ENCODE peak calls at places on chromosomes 3 and 15, in five cellular contexts. X, A, Y, R and L are unnamed samples.

GRCh38 chr3:108073712-108074431 is 17.0 kb downstream of the CD47 start:
- DNase-seq in Y (no peak), R (no peak), X (no peak), A (no peak), L (no peak)

GRCh38 chr3:54600441-54601204 is 327.2 kb downstream of the LRTM1 start:
- DNase-seq in Y (peak; percentile 40), R (no peak), A (no peak), X (no peak), L (no peak)

GRCh38 chr3:159884661-159885402 is 103.8 kb upstream of the IL12A start:
- DNase-seq in R (no peak), Y (peak; percentile 46), X (no peak), A (no peak), L (no peak)

GRCh38 chr3:71307884-71308697 is 275.4 kb downstream of the FOXP1 start:
- DNase-seq in R (no peak), A (no peak), Y (no peak), X (no peak), L (no peak)

GRCh38 chr15:59725172-59725486 is 36.0 kb upstream of the BNIP2 start:
- DNase-seq in Y (no peak), X (no peak), A (no peak), R (no peak), L (no peak)

GRCh38 chr15:26314577-26314976 is 451.4 kb upstream of the ATP10A start:
- DNase-seq in R (no peak), Y (no peak), X (no peak), A (no peak), L (no peak)

GRCh38 chr15:82995076-82995475 is 9.1 kb downstream of the RAMAC start:
- DNase-seq in A (no peak), Y (no peak), R (no peak), X (no peak), L (no peak)

GRCh38 chr3:50573566-50574279 is 4.4 kb downstream of the HEMK1 start:
- DNase-seq in A (no peak), X (no peak), R (no peak), Y (no peak), L (no peak)

GRCh38 chr3:146218880-146219866 is 31.7 kb downstream of the PLSCR4 start:
- DNase-seq in X (no peak), R (peak; percentile 24), A (peak; percentile 31), Y (peak; percentile 32), L (no peak)

GRCh38 chr15:79970921-79971434 is at the start of gene BCL2A1:
- DNase-seq in X (no peak), A (no peak), R (peak; percentile 94), Y (no peak), L (peak; percentile 43)

GRCh38 chr3:127762077-127762786 is 60.1 kb downstream of the MGLL start:
- DNase-seq in A (peak; percentile 65), X (no peak), Y (no peak), R (peak; percentile 45), L (no peak)

GRCh38 chr15:60363903-60364302 is 33.9 kb downstream of the ANXA2 start:
- DNase-seq in R (no peak), Y (no peak), A (no peak), X (no peak), L (no peak)

GRCh38 chr3:136694321-136694720 is 57.9 kb downstream of the STAG1 start:
- DNase-seq in Y (no peak), A (no peak), X (no peak), R (no peak), L (no peak)

GRCh38 chr3:69542265-69543079 is 156.6 kb upstream of the FRMD4B start:
- DNase-seq in A (no peak), R (peak; percentile 2), Y (peak; percentile 88), X (no peak), L (no peak)

GRCh38 chr3:150216041-150216811 is 191.9 kb upstream of the TSC22D2 start:
- DNase-seq in R (peak; percentile 87), X (peak; percentile 35), A (peak; percentile 64), Y (peak; percentile 24), L (no peak)

GRCh38 chr15:71103102-71103676 is 12.1 kb upstream of the THSD4 start:
- DNase-seq in R (peak; percentile 54), A (no peak), Y (peak; percentile 26), X (no peak), L (no peak)

GRCh38 chr3:98556164-98557130 is 24.7 kb downstream of the GPR15 start:
- DNase-seq in A (no peak), R (peak; percentile 65), X (no peak), Y (no peak), L (no peak)

GRCh38 chr3:49311283-49311682 is 28.6 kb downstream of the USP4 start:
- DNase-seq in X (no peak), R (no peak), Y (no peak), A (no peak), L (no peak)

GRCh38 chr3:186365202-186365974 is 3.4 kb upstream of the DGKG start:
- DNase-seq in A (peak; percentile 87), R (peak; percentile 89), Y (no peak), X (peak; percentile 51), L (no peak)

GRCh38 chr3:40317061-40317676 is 7.7 kb downstream of the EIF1B start:
- DNase-seq in X (no peak), A (no peak), Y (peak; percentile 80), R (peak; percentile 61), L (no peak)

GRCh38 chr3:99945328-99945995 is 127.8 kb downstream of the CMSS1 start:
- DNase-seq in Y (no peak), X (no peak), R (peak; percentile 88), A (peak; percentile 37), L (no peak)

GRCh38 chr15:69842851-69843250 is 254.9 kb downstream of the TLE3 start:
- DNase-seq in Y (no peak), R (no peak), X (no peak), A (no peak), L (no peak)

GRCh38 chr3:55454611-55455010 is 32.5 kb downstream of the WNT5A start:
- DNase-seq in A (no peak), X (no peak), Y (no peak), R (peak; percentile 73), L (peak; percentile 14)

GRCh38 chr15:29097168-29097567 is 172.5 kb downstream of the NSMCE3 start:
- DNase-seq in X (no peak), Y (no peak), A (no peak), R (no peak), L (no peak)

GRCh38 chr3:192022412-192022811 is 561.4 kb downstream of the PYDC2 start:
- DNase-seq in Y (no peak), R (peak; percentile 91), X (no peak), A (no peak), L (peak; percentile 52)

GRCh38 chr15:45796433-45796832 is 161.6 kb downstream of the SQOR start:
- DNase-seq in X (no peak), A (no peak), Y (no peak), R (no peak), L (no peak)

GRCh38 chr3:183560607-183561006 is 5.1 kb upstream of the KLHL6 start:
- DNase-seq in X (no peak), Y (peak; percentile 55), R (no peak), A (no peak), L (no peak)

GRCh38 chr3:196517142-196517808 is 2.1 kb upstream of the SMCO1 start:
- DNase-seq in A (no peak), X (no peak), R (no peak), Y (no peak), L (no peak)

GRCh38 chr15:77209221-77209620 is 138.3 kb upstream of the TSPAN3 start:
- DNase-seq in Y (no peak), R (no peak), X (no peak), A (no peak), L (no peak)

GRCh38 chr15:26235864-26236263 is 372.7 kb upstream of the ATP10A start:
- DNase-seq in R (no peak), X (no peak), A (no peak), Y (peak; percentile 25), L (no peak)

GRCh38 chr15:39622660-39623549 is 42.0 kb downstream of the THBS1 start:
- DNase-seq in A (no peak), Y (no peak), R (no peak), X (no peak), L (no peak)

GRCh38 chr3:56357266-56357665 is 111.0 kb downstream of the ERC2 start:
- DNase-seq in Y (no peak), R (peak; percentile 17), X (no peak), A (no peak), L (peak; percentile 47)

GRCh38 chr3:13125092-13126015 is 52.1 kb upstream of the IQSEC1 start:
- DNase-seq in R (no peak), A (no peak), Y (no peak), X (no peak), L (no peak)

GRCh38 chr3:123587399-123587798 is 2.5 kb upstream of the HACD2 start:
- DNase-seq in X (no peak), A (no peak), R (no peak), Y (no peak), L (no peak)
- H3K4me3 ChIP-seq in X (no peak overlapping the region), A (no peak overlapping the region), R (no peak overlapping the region), Y (no peak overlapping the region), L (no peak overlapping the region)

DNA sequence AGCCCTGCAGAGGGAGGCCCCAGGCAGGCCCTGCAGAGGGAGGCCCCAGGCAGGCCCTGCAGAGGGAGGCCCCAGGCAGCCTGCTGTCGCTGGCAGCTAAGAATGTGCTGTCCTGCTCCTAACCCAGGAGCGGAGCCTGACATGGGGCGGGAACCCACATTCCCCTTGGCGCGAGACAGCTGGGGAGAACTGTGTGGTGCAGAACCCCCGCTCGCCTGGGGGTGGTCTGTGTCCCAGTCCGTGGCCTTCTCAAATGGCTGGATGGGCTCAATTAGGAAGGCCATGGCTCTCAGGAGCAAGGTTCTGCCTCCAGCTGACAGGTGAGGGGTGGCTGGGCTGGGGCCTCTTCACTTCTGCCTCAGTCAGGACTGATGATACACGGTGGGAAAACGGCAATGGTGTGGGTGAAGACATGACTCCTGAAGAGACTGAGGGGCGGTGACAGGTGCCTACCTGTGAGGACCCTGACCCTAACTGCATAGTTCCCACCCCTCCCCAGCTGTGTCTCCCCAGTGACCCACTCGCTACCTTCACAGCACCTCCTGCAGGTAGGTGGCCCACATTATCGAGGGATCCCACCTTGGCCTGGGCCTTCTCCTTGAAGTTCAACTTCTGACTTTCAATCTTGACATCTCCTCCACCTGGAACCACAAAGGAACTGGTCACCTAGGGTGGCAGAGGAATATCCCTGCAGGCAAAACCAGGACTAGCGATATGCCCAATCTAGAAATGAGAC is 52.0 kb downstream of the DHX30 start:
- DNase-seq in Y (no peak), R (no peak), X (no peak), A (no peak), L (no peak)
- H3K36me3 ChIP-seq in Y (no peaks in the 10 kb centered on the region), R (peaks cover 50% of the 10 kb centered on the region), X (peaks cover 64% of the 10 kb centered on the region), A (no peaks in the 10 kb centered on the region), L (peaks cover 7% of the 10 kb centered on the region)

DNA sequence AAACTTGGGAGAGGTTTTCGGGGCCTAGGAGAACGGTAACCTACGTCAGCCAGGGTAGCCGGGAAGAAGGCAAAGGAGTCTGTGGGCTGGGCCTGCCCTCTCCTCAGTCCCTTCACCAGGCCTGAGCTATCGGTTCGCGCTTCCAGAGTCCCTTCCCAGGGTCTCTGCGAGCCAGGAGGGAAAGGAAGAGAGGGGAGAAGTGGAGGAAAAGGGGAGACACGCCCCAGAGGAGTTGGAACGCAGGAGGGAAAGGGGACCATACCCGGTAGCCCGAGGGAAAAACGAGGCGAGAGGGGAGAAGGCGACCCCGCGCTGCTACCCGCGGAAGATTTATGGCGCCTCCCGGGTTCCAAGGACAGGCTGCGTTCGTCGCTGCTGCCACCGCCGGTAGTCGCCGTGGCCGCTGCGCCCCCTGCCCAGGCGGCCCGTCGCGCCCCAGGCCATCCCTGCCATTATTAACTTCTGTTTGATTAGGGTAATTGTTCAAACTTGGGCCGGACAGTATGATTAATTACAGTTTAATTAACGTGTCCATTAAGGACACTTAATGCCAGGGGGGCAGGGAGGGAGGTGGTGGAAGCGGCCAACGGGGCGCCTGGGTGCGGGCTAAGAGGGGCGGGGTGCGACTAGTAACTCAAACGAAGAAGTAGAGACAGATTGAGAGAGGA is 3.4 kb upstream of the SKOR1 start:
- DNase-seq in X (no peak), A (peak; percentile 9), R (no peak), Y (peak; percentile 48), L (no peak)
- H3K27me3 ChIP-seq in X (peaks cover 52% of the 10 kb centered on the region), A (peaks cover 86% of the 10 kb centered on the region), R (peaks cover 83% of the 10 kb centered on the region), Y (peaks cover 100% of the 10 kb centered on the region), L (peaks cover 94% of the 10 kb centered on the region)

GRCh38 chr3:101611023-101611422 is 37.0 kb downstream of the PCNP start:
- DNase-seq in A (no peak), R (no peak), Y (no peak), X (no peak), L (no peak)
- H3K4me3 ChIP-seq in A (no peak overlapping the region), R (no peak overlapping the region), Y (no peak overlapping the region), X (no peak overlapping the region), L (no peak overlapping the region)